ENCODE peak calls at places on chromosomes 5 and 9, in four cellular contexts. M is NCI-H1436, L is upper lobe of left lung, G is omental fat pad. O is an unnamed sample.
A peak's percentile ranks its signal among the peaks of the same experiment; 100 is the strongest.

GRCh38 chr9:551986-552930 is 289.2 kb upstream of the DMRT1 start:
- DNase-seq in M (no peak), L (no peak), G (no peak), O (no peak)

GRCh38 chr5:40754381-40755092 is 1.2 kb downstream of the TTC33 start:
- DNase-seq in M (no peak), L (no peak), G (no peak), O (no peak)

GRCh38 chr5:170640731-170641588 is 137.1 kb downstream of the KCNIP1 start:
- DNase-seq in M (no peak), L (no peak), G (no peak), O (peak; percentile 56)

GRCh38 chr9:35042081-35042604 is 30.3 kb downstream of the VCP start:
- DNase-seq in M (no peak), L (no peak), G (no peak), O (no peak)

GRCh38 chr5:94595281-94595680 is 23.1 kb downstream of the KIAA0825 start:
- DNase-seq in M (no peak), L (no peak), G (no peak), O (no peak)

GRCh38 chr5:134477462-134478245 is 47.8 kb upstream of the JADE2 start:
- DNase-seq in M (no peak), L (no peak), G (no peak), O (no peak)

GRCh38 chr5:72512179-72512860 is 5.1 kb upstream of the ZNF366 start:
- DNase-seq in M (no peak), L (no peak), G (no peak), O (no peak)

GRCh38 chr9:21615446-21615845 is 133.3 kb upstream of the IFNE start:
- DNase-seq in M (no peak), L (no peak), G (no peak), O (no peak)

GRCh38 chr5:52007230-52007858 is 624.1 kb downstream of the ISL1 start:
- DNase-seq in M (peak; percentile 66), L (no peak), G (no peak), O (no peak)

GRCh38 chr9:121138561-121138960 is 63.1 kb downstream of the RAB14 start:
- DNase-seq in M (no peak), L (no peak), G (no peak), O (no peak)

GRCh38 chr9:101387871-101388506 is 3.2 kb upstream of the BAAT start:
- DNase-seq in M (peak; percentile 58), L (no peak), G (no peak), O (no peak)

GRCh38 chr5:10719965-10720364 is 41.1 kb downstream of the DAP start:
- DNase-seq in M (no peak), L (no peak), G (no peak), O (no peak)

GRCh38 chr9:129889936-129890717 is 54.9 kb downstream of the USP20 start:
- DNase-seq in M (no peak), L (peak; percentile 83), G (no peak), O (no peak)

GRCh38 chr5:143274952-143275351 is 128.5 kb downstream of the NR3C1 start:
- DNase-seq in M (no peak), L (no peak), G (no peak), O (no peak)

GRCh38 chr9:98983295-98984268 is 39.9 kb downstream of the COL15A1 start:
- DNase-seq in M (no peak), L (no peak), G (no peak), O (no peak)

GRCh38 chr5:78747703-78748359 is 99.3 kb upstream of the LHFPL2 start:
- DNase-seq in M (no peak), L (no peak), G (no peak), O (peak; percentile 68)